ENCODE peak calls at places on chromosomes 3 and 15, in six cellular contexts. D, B, W, V, E and P are unnamed samples.

GRCh38 chr3:131349946-131350347 is 31.6 kb upstream of the NUDT16 start:
- DNase-seq in D (no peak), B (peak), W (peak), V (no peak), E (no peak), P (no peak)

GRCh38 chr3:28564211-28564610 is 215.6 kb upstream of the AZI2 start:
- DNase-seq in D (peak), B (no peak), W (peak), V (no peak), E (no peak), P (no peak)

GRCh38 chr3:66435988-66436387 is 64.8 kb downstream of the LRIG1 start:
- DNase-seq in D (no peak), B (no peak), W (no peak), V (no peak), E (no peak), P (no peak)

GRCh38 chr3:12430086-12430485 is 54.2 kb upstream of the TSEN2 start:
- DNase-seq in D (no peak), B (no peak), W (no peak), V (no peak), E (no peak), P (no peak)

GRCh38 chr3:53843195-53844177 is 2.7 kb downstream of the CHDH start:
- DNase-seq in D (peak), B (no peak), W (no peak), V (no peak), E (no peak), P (no peak)

GRCh38 chr3:105653161-105653560 is 215.7 kb downstream of the CBLB start:
- DNase-seq in D (no peak), B (no peak), W (no peak), V (no peak), E (no peak), P (no peak)

GRCh38 chr15:58260911-58261267 is 122.7 kb downstream of the AQP9 start:
- DNase-seq in D (no peak), B (peak), W (peak), V (no peak), E (no peak), P (no peak)

GRCh38 chr3:177973241-177973840 is 562.9 kb upstream of the KCNMB2 start:
- DNase-seq in D (no peak), B (peak), W (peak), V (no peak), E (no peak), P (no peak)

GRCh38 chr3:72230774-72231379 is 445.9 kb upstream of the PROK2 start:
- DNase-seq in D (no peak), B (no peak), W (no peak), V (no peak), E (no peak), P (peak)

GRCh38 chr3:111392911-111393351 is 149.1 kb upstream of the CD96 start:
- DNase-seq in D (no peak), B (peak), W (no peak), V (no peak), E (no peak), P (no peak)

GRCh38 chr3:122725106-122725505 is 44.5 kb downstream of the PARP14 start:
- DNase-seq in D (no peak), B (no peak), W (no peak), V (no peak), E (no peak), P (no peak)

GRCh38 chr15:67746022-67746421 is 79.3 kb upstream of the SKOR1 start:
- DNase-seq in D (no peak), B (no peak), W (peak), V (no peak), E (no peak), P (no peak)

GRCh38 chr15:95302206-95302605 is 1028.3 kb upstream of the NR2F2 start:
- DNase-seq in D (no peak), B (no peak), W (peak), V (no peak), E (no peak), P (no peak)

GRCh38 chr3:23845817-23846216 is 40.1 kb downstream of the UBE2E1 start:
- DNase-seq in D (no peak), B (no peak), W (no peak), V (no peak), E (no peak), P (no peak)

GRCh38 chr15:78103406-78104118 is 11.2 kb downstream of the SH2D7 start:
- DNase-seq in D (no peak), B (no peak), W (no peak), V (no peak), E (no peak), P (no peak)

GRCh38 chr3:156171517-156172267 is 51.3 kb downstream of the KCNAB1 start:
- DNase-seq in D (no peak), B (no peak), W (no peak), V (no peak), E (no peak), P (no peak)

GRCh38 chr3:10780922-10781321 is 35.1 kb upstream of the SLC6A11 start:
- DNase-seq in D (no peak), B (no peak), W (no peak), V (no peak), E (no peak), P (no peak)

GRCh38 chr3:125132815-125133214 is 77.0 kb upstream of the HEG1 start:
- DNase-seq in D (no peak), B (no peak), W (no peak), V (no peak), E (no peak), P (no peak)

GRCh38 chr3:126025116-126025729 is 56.2 kb downstream of the ROPN1B start:
- DNase-seq in D (no peak), B (no peak), W (no peak), V (peak), E (no peak), P (no peak)

GRCh38 chr3:171363211-171363610 is 97.0 kb downstream of the TNIK start:
- DNase-seq in D (no peak), B (no peak), W (no peak), V (no peak), E (no peak), P (no peak)

GRCh38 chr3:84175449-84175848 is 783.3 kb upstream of the CADM2 start:
- DNase-seq in D (no peak), B (no peak), W (no peak), V (no peak), E (no peak), P (no peak)

GRCh38 chr3:72820405-72820804 is 27.8 kb downstream of the SHQ1 start:
- DNase-seq in D (peak), B (no peak), W (peak), V (no peak), E (no peak), P (peak)

GRCh38 chr3:141876891-141877561 is 583 bp downstream of the ATP1B3 start:
- DNase-seq in D (peak), B (peak), W (no peak), V (peak), E (no peak), P (peak)

GRCh38 chr3:22617372-22617771 is 585.8 kb upstream of the UBE2E2 start:
- DNase-seq in D (no peak), B (no peak), W (no peak), V (no peak), E (no peak), P (no peak)

GRCh38 chr15:81315452-81316203 is 8.3 kb downstream of the STARD5 start:
- DNase-seq in D (no peak), B (no peak), W (no peak), V (no peak), E (no peak), P (no peak)

GRCh38 chr15:97904196-97904572 is 56.3 kb upstream of the ARRDC4 start:
- DNase-seq in D (peak), B (peak), W (peak), V (peak), E (no peak), P (peak)

GRCh38 chr3:71226565-71227281 is 356.8 kb downstream of the FOXP1 start:
- DNase-seq in D (no peak), B (peak), W (no peak), V (no peak), E (no peak), P (no peak)

GRCh38 chr3:47485812-47486211 is 10.1 kb upstream of the SCAP start:
- DNase-seq in D (no peak), B (peak), W (no peak), V (no peak), E (no peak), P (no peak)

GRCh38 chr3:149466192-149466591 is 8.3 kb upstream of the TM4SF4 start:
- DNase-seq in D (no peak), B (peak), W (peak), V (no peak), E (no peak), P (peak)

GRCh38 chr3:180700941-180701340 is 21.7 kb upstream of the CCDC39 start:
- DNase-seq in D (no peak), B (peak), W (no peak), V (no peak), E (no peak), P (no peak)

GRCh38 chr3:150511096-150511670 is 35.1 kb downstream of the SERP1 start:
- DNase-seq in D (no peak), B (no peak), W (no peak), V (no peak), E (no peak), P (no peak)

GRCh38 chr3:49410844-49411549 is 779 bp downstream of the RHOA start:
- DNase-seq in D (no peak), B (peak), W (no peak), V (no peak), E (no peak), P (no peak)

GRCh38 chr3:58722526-58722925 is 56.0 kb upstream of the FAM3D start:
- DNase-seq in D (no peak), B (no peak), W (no peak), V (no peak), E (no peak), P (no peak)

GRCh38 chr3:184636774-184637316 is 75.0 kb downstream of the MAGEF1 start:
- DNase-seq in D (no peak), B (peak), W (peak), V (no peak), E (no peak), P (peak)

GRCh38 chr15:59918994-59919951 is 84.8 kb upstream of the FOXB1 start:
- DNase-seq in D (no peak), B (peak), W (peak), V (no peak), E (no peak), P (no peak)

GRCh38 chr15:60400957-60401356 is 3.2 kb upstream of the ANXA2 start:
- DNase-seq in D (no peak), B (no peak), W (no peak), V (peak), E (no peak), P (no peak)

GRCh38 chr3:41304603-41305002 is 105.3 kb downstream of the CTNNB1 start:
- DNase-seq in D (peak), B (peak), W (peak), V (no peak), E (no peak), P (no peak)

GRCh38 chr15:98873441-98874218 is 134.0 kb downstream of the PGPEP1L start:
- DNase-seq in D (no peak), B (peak), W (peak), V (no peak), E (no peak), P (no peak)